ENCODE peak calls at places on chromosomes 6 and 20, in eight cellular contexts. H, W, T, P, S, B, G and Z are unnamed samples.

GRCh38 chr20:21102252-21102609 is 3.9 kb downstream of the LINC00237 start:
- DNase-seq in H (no peak), W (no peak), T (no peak), P (peak), S (no peak), B (no peak), G (peak), Z (peak)

GRCh38 chr20:60054716-60055371 is 96.6 kb downstream of the CDH26 start:
- DNase-seq in H (no peak), W (no peak), T (no peak), P (no peak), S (no peak), B (no peak), G (peak), Z (no peak)

GRCh38 chr6:107318100-107318736 is 141.1 kb downstream of the PDSS2 start:
- DNase-seq in H (peak), W (peak), T (peak), P (no peak), S (peak), B (peak), G (peak), Z (peak)

GRCh38 chr20:31484001-31484400 is 8.9 kb downstream of the REM1 start:
- DNase-seq in H (no peak), W (no peak), T (no peak), P (no peak), S (peak), B (no peak), G (no peak), Z (peak)

GRCh38 chr20:62141397-62142251 is 1.6 kb downstream of the PSMA7 start:
- DNase-seq in H (no peak), W (no peak), T (no peak), P (no peak), S (no peak), B (no peak), G (peak), Z (peak)

GRCh38 chr6:24660100-24660499 is 6.6 kb downstream of the TDP2 start:
- DNase-seq in H (no peak), W (no peak), T (no peak), P (no peak), S (no peak), B (no peak), G (no peak), Z (no peak)

GRCh38 chr6:126976263-126976797 is 142.1 kb upstream of the RSPO3 start:
- DNase-seq in H (no peak), W (no peak), T (no peak), P (no peak), S (no peak), B (no peak), G (no peak), Z (no peak)

GRCh38 chr20:43744121-43744520 is 17.3 kb upstream of the GTSF1L start:
- DNase-seq in H (no peak), W (no peak), T (peak), P (no peak), S (no peak), B (no peak), G (peak), Z (peak)

GRCh38 chr6:11983306-11983705 is 28.8 kb upstream of the HIVEP1 start:
- DNase-seq in H (no peak), W (no peak), T (no peak), P (no peak), S (no peak), B (no peak), G (no peak), Z (no peak)

GRCh38 chr20:35264755-35265154 is 13.2 kb downstream of the MMP24OS start:
- DNase-seq in H (peak), W (no peak), T (no peak), P (no peak), S (no peak), B (no peak), G (peak), Z (peak)

GRCh38 chr6:3830806-3831205 is 18.4 kb upstream of the FAM50B start:
- DNase-seq in H (no peak), W (no peak), T (no peak), P (no peak), S (no peak), B (no peak), G (no peak), Z (no peak)

GRCh38 chr6:46903175-46903574 is 18.6 kb downstream of the ADGRF5 start:
- DNase-seq in H (no peak), W (no peak), T (no peak), P (no peak), S (no peak), B (no peak), G (no peak), Z (no peak)

GRCh38 chr6:27250955-27251671 is 3.6 kb downstream of the PRSS16 start:
- DNase-seq in H (peak), W (peak), T (peak), P (no peak), S (peak), B (peak), G (peak), Z (peak)

GRCh38 chr6:85537055-85537494 is 56.6 kb downstream of the SNX14 start:
- DNase-seq in H (no peak), W (no peak), T (no peak), P (no peak), S (no peak), B (no peak), G (peak), Z (peak)

GRCh38 chr6:158660331-158660730 is 10.5 kb downstream of the SYTL3 start:
- DNase-seq in H (peak), W (peak), T (no peak), P (no peak), S (no peak), B (peak), G (peak), Z (peak)

GRCh38 chr20:63028461-63028921 is 21.7 kb upstream of the BHLHE23 start:
- DNase-seq in H (no peak), W (no peak), T (no peak), P (no peak), S (no peak), B (no peak), G (no peak), Z (no peak)

GRCh38 chr20:31604567-31605030 is 490 bp upstream of the ID1 start:
- DNase-seq in H (no peak), W (no peak), T (no peak), P (no peak), S (no peak), B (no peak), G (no peak), Z (no peak)

GRCh38 chr6:12421596-12421995 is 131.4 kb downstream of the EDN1 start:
- DNase-seq in H (no peak), W (no peak), T (no peak), P (no peak), S (no peak), B (no peak), G (no peak), Z (no peak)

GRCh38 chr6:133991096-133991593 is 38.1 kb downstream of the TBPL1 start:
- DNase-seq in H (no peak), W (no peak), T (no peak), P (no peak), S (no peak), B (no peak), G (no peak), Z (no peak)

GRCh38 chr20:33305591-33306057 is 22.6 kb downstream of the BPIFB1 start:
- DNase-seq in H (no peak), W (no peak), T (peak), P (no peak), S (no peak), B (no peak), G (no peak), Z (no peak)

GRCh38 chr6:81744136-81744535 is 8.3 kb downstream of the TENT5A start:
- DNase-seq in H (no peak), W (no peak), T (no peak), P (no peak), S (no peak), B (no peak), G (peak), Z (no peak)

GRCh38 chr20:19026121-19026878 is 186.1 kb upstream of the SLC24A3 start:
- DNase-seq in H (no peak), W (no peak), T (no peak), P (peak), S (no peak), B (no peak), G (no peak), Z (no peak)

GRCh38 chr6:163263998-163264661 is 150.4 kb upstream of the QKI start:
- DNase-seq in H (no peak), W (no peak), T (no peak), P (no peak), S (no peak), B (no peak), G (no peak), Z (no peak)

GRCh38 chr6:140050232-140050995 is 676.0 kb upstream of the CITED2 start:
- DNase-seq in H (no peak), W (no peak), T (no peak), P (no peak), S (no peak), B (no peak), G (peak), Z (no peak)

GRCh38 chr20:19025430-19026120 is 186.9 kb upstream of the SLC24A3 start:
- DNase-seq in H (no peak), W (no peak), T (no peak), P (peak), S (no peak), B (no peak), G (no peak), Z (no peak)

GRCh38 chr6:31495580-31495979 is 2.4 kb upstream of the MICB start:
- DNase-seq in H (no peak), W (no peak), T (no peak), P (peak), S (no peak), B (no peak), G (peak), Z (peak)

GRCh38 chr20:53645582-53645897 is 51.9 kb upstream of the ZNF217 start:
- DNase-seq in H (no peak), W (no peak), T (no peak), P (no peak), S (no peak), B (no peak), G (no peak), Z (no peak)

GRCh38 chr6:143901885-143902708 is 37.8 kb downstream of the ZC2HC1B start:
- DNase-seq in H (no peak), W (no peak), T (no peak), P (no peak), S (peak), B (peak), G (no peak), Z (no peak)

GRCh38 chr20:8356850-8357249 is 224.8 kb downstream of the PLCB1 start:
- DNase-seq in H (no peak), W (no peak), T (no peak), P (no peak), S (no peak), B (no peak), G (no peak), Z (no peak)

GRCh38 chr20:10329387-10330005 is 104.5 kb downstream of the MKKS start:
- DNase-seq in H (no peak), W (no peak), T (no peak), P (no peak), S (no peak), B (no peak), G (no peak), Z (no peak)

GRCh38 chr6:157822221-157823000 is 635 bp upstream of the SNX9 start:
- DNase-seq in H (peak), W (peak), T (no peak), P (no peak), S (peak), B (peak), G (peak), Z (peak)

GRCh38 chr20:32685541-32686529 is 12.1 kb upstream of the C20orf203 start:
- DNase-seq in H (no peak), W (no peak), T (no peak), P (no peak), S (no peak), B (no peak), G (peak), Z (no peak)

GRCh38 chr20:5781798-5782750 is 31.9 kb downstream of the SHLD1 start:
- DNase-seq in H (no peak), W (no peak), T (no peak), P (no peak), S (no peak), B (no peak), G (no peak), Z (peak)

GRCh38 chr6:106181664-106182418 is 95.7 kb downstream of the PRDM1 start:
- DNase-seq in H (no peak), W (no peak), T (no peak), P (no peak), S (no peak), B (no peak), G (no peak), Z (peak)
- TF ChIP-seq POLR2A in H (no peak), W (no peak), T (no peak), P (no peak), S (no peak), B (no peak), G (no peak), Z (no peak)

GRCh38 chr6:83067448-83068413 is at the start of gene DOP1A:
- DNase-seq in H (peak), W (peak), T (peak), P (peak), S (peak), B (peak), G (peak), Z (peak)
- TF ChIP-seq POLR2A in H (peak), W (peak), T (peak), P (no peak), S (peak), B (peak), G (peak), Z (peak)

DNA sequence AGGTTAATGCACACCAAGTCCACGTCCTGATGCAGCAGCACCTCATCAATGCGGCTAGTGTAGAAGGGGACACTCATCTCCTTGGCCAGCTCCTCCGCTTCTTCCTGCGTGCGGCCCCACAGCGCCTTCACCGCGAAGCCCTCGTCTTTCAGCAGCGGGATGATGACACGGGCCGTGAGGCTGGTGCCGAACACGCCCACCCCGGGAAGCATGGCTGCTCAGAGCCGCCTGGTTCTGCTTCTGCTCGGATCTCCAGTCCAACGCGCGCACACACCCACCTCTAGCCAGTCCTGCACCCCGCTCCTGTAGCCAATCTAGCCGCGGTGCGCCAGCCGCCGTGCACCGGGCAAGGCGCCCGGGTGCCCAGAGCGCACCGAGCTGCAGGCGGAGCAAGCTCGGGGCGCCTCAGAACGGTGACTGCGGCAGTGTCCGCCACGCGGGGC is 700 bp downstream of the GFOD1 start:
- DNase-seq in H (peak), W (peak), T (peak), P (no peak), S (peak), B (peak), G (peak), Z (peak)
- TF ChIP-seq POLR2A in H (no peak), W (no peak), T (no peak), P (no peak), S (no peak), B (no peak), G (no peak), Z (no peak)

GRCh38 chr6:20479075-20479871 is 55.0 kb upstream of the CDKAL1 start:
- DNase-seq in H (no peak), W (no peak), T (no peak), P (no peak), S (no peak), B (no peak), G (no peak), Z (peak)
- TF ChIP-seq POLR2A in H (no peak), W (no peak), T (no peak), P (no peak), S (no peak), B (no peak), G (no peak), Z (no peak)

DNA sequence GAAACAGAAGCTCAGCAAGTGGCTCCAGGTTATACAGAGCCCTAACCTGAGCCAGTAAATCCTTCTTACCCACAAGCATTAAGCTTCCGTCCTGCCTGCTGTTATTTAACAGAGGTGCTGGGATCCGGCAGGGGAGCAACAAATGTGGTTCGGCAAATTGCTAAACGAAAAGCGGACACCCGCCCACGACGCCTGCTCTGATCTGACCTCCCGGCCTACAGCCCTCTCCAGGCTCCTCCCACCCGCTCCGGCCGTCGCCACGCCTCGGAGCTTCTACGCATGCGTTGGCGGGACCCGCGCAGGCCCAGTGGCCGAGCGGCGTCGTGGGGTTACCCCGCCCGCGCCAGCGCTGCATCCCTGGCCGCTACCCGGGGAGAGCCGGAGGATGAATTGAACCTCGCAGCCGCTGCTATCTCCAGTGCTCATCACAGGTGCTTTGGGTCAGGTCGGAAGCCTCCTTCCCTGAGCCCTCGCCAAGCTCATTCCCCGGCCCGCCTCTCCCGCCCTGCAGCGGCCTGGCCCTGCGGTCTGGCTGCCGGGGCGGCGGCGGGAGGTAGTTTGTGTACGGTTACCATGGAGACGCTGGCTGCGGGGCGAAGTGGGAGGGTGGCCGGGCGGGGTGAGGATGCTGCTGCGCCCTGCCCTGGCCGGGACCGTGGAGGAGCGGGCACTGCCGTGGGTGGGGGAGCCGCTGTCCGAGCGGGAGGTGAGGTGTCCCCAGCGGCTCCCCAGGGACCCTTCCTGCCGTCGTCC is at the start of gene ARMC2:
- DNase-seq in H (peak), W (peak), T (peak), P (peak), S (peak), B (peak), G (peak), Z (peak)
- TF ChIP-seq POLR2A in H (peak), W (peak), T (peak), P (peak), S (peak), B (peak), G (peak), Z (peak)

DNA sequence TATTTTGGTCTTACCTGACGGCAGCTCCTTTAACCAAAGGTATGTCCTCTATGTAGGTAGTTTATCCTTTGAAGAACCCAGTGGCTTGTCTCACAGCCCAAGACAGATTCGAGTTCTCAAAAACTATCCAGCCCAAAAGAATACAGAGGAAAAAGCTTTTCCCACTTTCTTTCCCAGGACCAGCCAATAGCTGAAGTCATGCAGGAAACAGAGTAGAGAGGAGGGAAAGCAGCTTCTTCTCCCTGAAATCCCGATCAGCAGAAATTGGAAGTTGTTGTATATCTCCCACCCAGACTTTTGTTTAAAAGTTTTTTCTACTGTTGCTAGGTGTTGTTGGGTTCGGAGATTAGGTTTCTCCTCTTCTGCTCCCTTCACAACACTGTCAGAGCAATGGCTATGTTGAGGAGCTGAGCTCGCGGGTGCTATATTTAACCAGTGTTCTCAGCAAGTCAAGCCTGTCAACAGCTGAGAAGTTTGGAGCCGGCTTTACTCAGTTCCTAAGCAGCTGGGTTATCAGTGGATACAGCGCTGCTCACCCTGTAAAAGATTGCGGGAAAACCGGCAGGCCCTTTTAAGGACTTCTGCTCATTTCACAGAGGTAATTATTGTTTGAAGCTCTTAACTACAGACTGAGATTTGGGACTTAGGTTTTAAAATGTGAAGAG is at the start of gene FILIP1:
- DNase-seq in H (no peak), W (no peak), T (no peak), P (no peak), S (peak), B (peak), G (no peak), Z (no peak)
- TF ChIP-seq POLR2A in H (no peak), W (no peak), T (no peak), P (peak), S (peak), B (peak), G (no peak), Z (no peak)

GRCh38 chr6:52420668-52421358 is 671 bp downstream of the EFHC1 start:
- DNase-seq in H (no peak), W (no peak), T (no peak), P (no peak), S (no peak), B (peak), G (no peak), Z (peak)
- TF ChIP-seq POLR2A in H (peak), W (no peak), T (no peak), P (no peak), S (no peak), B (no peak), G (no peak), Z (no peak)

GRCh38 chr6:42782689-42783176 is 881 bp downstream of the BICRAL start:
- DNase-seq in H (peak), W (peak), T (peak), P (peak), S (peak), B (peak), G (peak), Z (peak)

GRCh38 chr6:42781811-42782688 is at the start of gene BICRAL:
- DNase-seq in H (peak), W (peak), T (peak), P (no peak), S (peak), B (peak), G (peak), Z (peak)

GRCh38 chr6:42783177-42783875 is 1.5 kb downstream of the BICRAL start:
- DNase-seq in H (peak), W (peak), T (peak), P (peak), S (peak), B (peak), G (peak), Z (peak)

GRCh38 chr6:42784739-42785498 is 3.1 kb downstream of the BICRAL start:
- DNase-seq in H (no peak), W (no peak), T (no peak), P (no peak), S (no peak), B (no peak), G (no peak), Z (no peak)

DNA sequence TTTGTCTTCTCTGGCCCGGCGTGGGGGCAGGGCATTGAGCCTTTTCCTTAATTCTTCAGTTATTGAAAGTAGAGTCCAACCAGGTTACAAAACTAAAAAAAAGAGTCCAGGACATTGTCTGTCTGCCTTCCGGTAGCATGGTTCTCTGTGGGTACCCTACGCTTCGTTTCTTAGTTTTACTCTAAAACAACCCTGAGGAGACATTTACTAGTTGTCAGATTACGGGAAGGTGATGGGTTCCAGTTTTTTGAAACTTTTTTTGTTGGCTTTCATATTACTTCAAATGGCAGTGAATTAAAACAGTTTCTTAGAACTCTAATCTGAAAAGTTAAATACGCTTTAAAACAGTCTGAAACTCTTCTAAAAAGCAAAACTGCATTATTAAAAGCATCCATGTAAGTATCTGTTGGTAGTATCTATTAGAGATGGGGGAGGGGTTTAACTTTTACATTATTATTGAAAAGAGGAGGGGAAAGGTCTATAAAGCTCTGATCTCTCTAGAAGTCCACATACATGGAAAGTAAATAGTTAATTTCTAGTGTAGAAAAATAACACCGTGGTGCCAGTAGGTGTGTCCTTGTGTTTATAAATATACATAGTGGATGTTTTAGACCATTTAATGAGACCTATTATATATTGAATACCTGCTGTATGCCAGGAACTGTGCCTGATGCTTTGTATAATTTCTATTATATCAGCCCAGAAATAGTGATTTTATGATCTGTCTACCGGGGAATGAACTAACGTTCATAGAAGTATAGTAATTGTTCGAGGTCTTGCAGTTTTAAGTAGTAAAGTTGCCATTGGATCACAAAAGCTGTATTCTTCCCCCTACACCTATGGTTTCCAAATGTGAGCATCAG is 2.3 kb downstream of the BICRAL start:
- DNase-seq in H (no peak), W (peak), T (no peak), P (peak), S (no peak), B (no peak), G (no peak), Z (peak)
- TF ChIP-seq POLR2A in H (no peak), W (no peak), T (no peak), P (no peak), S (no peak), B (no peak), G (no peak), Z (no peak)